ENCODE peak calls at places on chromosomes 2 and 18, in five cellular contexts. Y is GM12891, B is EL, J is esophagus muscularis mucosa, M is AG20443. K is an unnamed sample.

GRCh38 chr18:55593888-55594287 is 5.9 kb upstream of the TCF4 start:
- DNase-seq in Y (no peak), B (peak), M (no peak), J (no peak), K (no peak)

GRCh38 chr2:68196120-68196716 is 38.5 kb downstream of the PNO1 start:
- DNase-seq in M (no peak), Y (no peak), J (no peak), B (peak), K (no peak)

GRCh38 chr18:35458677-35459441 is 38.9 kb downstream of the INO80C start:
- DNase-seq in Y (no peak), B (peak), J (no peak), M (peak), K (no peak)

GRCh38 chr2:180706694-180707093 is 273.7 kb upstream of the UBE2E3 start:
- DNase-seq in Y (no peak), J (no peak), B (no peak), M (no peak), K (no peak)

GRCh38 chr18:74489631-74490030 is 6.5 kb upstream of the CNDP2 start:
- DNase-seq in B (peak), M (peak), Y (no peak), J (no peak), K (no peak)

GRCh38 chr2:58852243-58852642 is 611.1 kb upstream of the FANCL start:
- DNase-seq in M (no peak), J (no peak), B (no peak), Y (no peak), K (no peak)

GRCh38 chr2:235614900-235615712 is 121.3 kb downstream of the AGAP1 start:
- DNase-seq in B (peak), M (peak), J (no peak), Y (no peak), K (no peak)

GRCh38 chr18:79715280-79715679 is 35.7 kb downstream of the CTDP1 start:
- DNase-seq in M (no peak), Y (no peak), J (no peak), B (no peak), K (no peak)

GRCh38 chr2:64101141-64101591 is 43.1 kb downstream of the PELI1 start:
- DNase-seq in M (peak), Y (no peak), B (no peak), J (no peak), K (no peak)

GRCh38 chr2:231199219-231199618 is 788 bp downstream of the ARMC9 start:
- DNase-seq in J (no peak), Y (no peak), B (peak), M (peak), K (no peak)

GRCh38 chr2:106272202-106272807 is 78.2 kb upstream of the UXS1 start:
- DNase-seq in B (no peak), J (peak), Y (no peak), M (peak), K (no peak)

GRCh38 chr2:233163486-233164103 is 87.9 kb upstream of the ATG16L1 start:
- DNase-seq in B (no peak), J (no peak), Y (no peak), M (no peak), K (no peak)

GRCh38 chr2:165293439-165294420 is 54.5 kb downstream of the SCN2A start:
- DNase-seq in B (peak), J (no peak), Y (peak), M (peak), K (peak)

GRCh38 chr2:85255813-85256581 is 71.8 kb downstream of the TGOLN2 start:
- DNase-seq in Y (no peak), B (peak), J (no peak), M (peak), K (no peak)

GRCh38 chr2:138742446-138743057 is 37.6 kb downstream of the NXPH2 start:
- DNase-seq in M (no peak), J (peak), Y (no peak), B (no peak), K (no peak)

GRCh38 chr2:163717993-163718680 is 17.7 kb downstream of the FIGN start:
- DNase-seq in J (no peak), Y (no peak), M (no peak), B (no peak), K (no peak)

GRCh38 chr2:238684362-238685326 is 163.2 kb upstream of the TWIST2 start:
- DNase-seq in M (peak), B (peak), Y (no peak), J (peak), K (no peak)

GRCh38 chr2:188610827-188611226 is 319.2 kb downstream of the GULP1 start:
- DNase-seq in B (no peak), Y (no peak), M (no peak), J (no peak), K (no peak)

GRCh38 chr2:222734690-222735014 is 63.2 kb downstream of the MOGAT1 start:
- DNase-seq in J (no peak), M (no peak), B (no peak), Y (no peak), K (no peak)

GRCh38 chr2:71715241-71715750 is 261.9 kb downstream of the DYSF start:
- DNase-seq in B (no peak), J (no peak), Y (no peak), M (no peak), K (no peak)

GRCh38 chr2:11411768-11412448 is 54.1 kb downstream of the E2F6 start:
- DNase-seq in J (no peak), B (peak), M (peak), Y (no peak), K (no peak)

GRCh38 chr18:39571511-39571910 is 2005.9 kb upstream of the CELF4 start:
- DNase-seq in B (peak), M (peak), J (no peak), Y (no peak), K (no peak)

GRCh38 chr2:221999702-222000101 is 299.1 kb downstream of the PAX3 start:
- DNase-seq in Y (no peak), B (peak), J (no peak), M (no peak), K (no peak)

GRCh38 chr2:120288016-120288373 is 35.3 kb downstream of the RALB start:
- DNase-seq in B (no peak), Y (no peak), M (no peak), J (no peak), K (no peak)

GRCh38 chr2:188293601-188294482 is 2.2 kb downstream of the GULP1 start:
- DNase-seq in B (peak), J (no peak), M (peak), Y (no peak), K (no peak)

GRCh38 chr2:75321558-75321957 is 122.2 kb upstream of the TACR1 start:
- DNase-seq in B (no peak), J (peak), M (no peak), Y (no peak), K (no peak)